ENCODE peak calls at places on chromosomes 12 and 14, in eight cellular contexts. X is HepG2, D is PC-3, G is progenitor cell of endocrine pancreas, N is foreskin fibroblast, H is A549, Y is epithelial cell of esophagus, V is tibial nerve. A is an unnamed sample.

GRCh38 chr14:64870160-64870559 is 9.5 kb downstream of the SPTB start:
- DNase-seq in H (no peak), G (no peak), D (no peak), X (no peak), N (no peak), V (no peak), Y (no peak), A (no peak)

GRCh38 chr14:77991128-77991772 is 178.9 kb upstream of the NRXN3 start:
- DNase-seq in Y (no peak), N (no peak), X (peak), D (no peak), H (peak), G (no peak), V (no peak), A (no peak)

GRCh38 chr12:89319111-89319510 is 33.2 kb downstream of the DUSP6 start:
- DNase-seq in N (peak), Y (peak), H (no peak), G (no peak), D (no peak), X (no peak), V (no peak), A (no peak)

GRCh38 chr12:50188280-50188781 is 21.2 kb upstream of the CERS5 start:
- DNase-seq in Y (no peak), X (peak), H (no peak), G (no peak), N (no peak), D (no peak), V (no peak), A (no peak)

GRCh38 chr14:24331731-24332093 is 3.2 kb downstream of the ADCY4 start:
- DNase-seq in D (no peak), N (no peak), V (no peak), G (no peak), X (no peak), H (no peak), Y (no peak), A (no peak)

GRCh38 chr12:70695361-70696023 is 58.3 kb upstream of the PTPRB start:
- DNase-seq in H (no peak), Y (no peak), N (no peak), D (no peak), X (no peak), G (no peak), V (no peak), A (no peak)

GRCh38 chr12:80107221-80107620 is 7.9 kb downstream of the OTOGL start:
- DNase-seq in G (no peak), H (no peak), V (no peak), D (no peak), X (no peak), N (no peak), Y (no peak), A (no peak)

GRCh38 chr12:22321620-22322019 is 12.9 kb downstream of the ST8SIA1 start:
- DNase-seq in G (no peak), V (no peak), N (no peak), D (peak), X (no peak), H (no peak), Y (peak), A (no peak)

GRCh38 chr12:46492471-46493351 is 120.1 kb upstream of the SLC38A2 start:
- DNase-seq in Y (peak), H (peak), D (peak), X (peak), V (no peak), N (peak), G (no peak), A (no peak)

GRCh38 chr12:59084758-59085383 is 164.6 kb upstream of the LRIG3 start:
- DNase-seq in Y (no peak), N (peak), H (no peak), D (no peak), X (no peak), V (no peak), G (peak), A (no peak)

GRCh38 chr12:11812558-11813421 is 163.3 kb downstream of the ETV6 start:
- DNase-seq in D (no peak), N (no peak), H (no peak), V (no peak), Y (peak), G (peak), X (peak), A (no peak)
- TF ChIP-seq CTCF in D (no peak), N (no peak), H (no peak), V (peak), Y (no peak), G (peak), X (peak), A (no peak)

GRCh38 chr12:120467439-120467838 is 2.1 kb downstream of the SRSF9 start:
- DNase-seq in Y (no peak), H (no peak), V (no peak), D (no peak), G (no peak), X (no peak), N (no peak), A (no peak)

GRCh38 chr12:120470150-120470817 is 736 bp upstream of the SRSF9 start:
- DNase-seq in Y (peak), H (peak), D (peak), G (no peak), N (no peak), X (peak), V (no peak), A (no peak)

GRCh38 chr12:120468846-120469449 is 600 bp downstream of the SRSF9 start:
- DNase-seq in V (peak), G (no peak), Y (no peak), H (peak), D (no peak), X (no peak), N (no peak), A (no peak)

GRCh38 chr12:120468271-120468845 is 1.2 kb downstream of the SRSF9 start:
- DNase-seq in G (peak), D (peak), X (peak), Y (peak), V (peak), N (peak), H (peak), A (no peak)

GRCh38 chr12:120469450-120470149 is at the start of gene SRSF9:
- DNase-seq in Y (peak), V (peak), G (peak), H (peak), X (peak), D (peak), N (peak), A (peak)
- TF ChIP-seq CTCF in Y (peak), V (peak), G (peak), H (peak), X (peak), D (peak), N (peak), A (peak)

DNA sequence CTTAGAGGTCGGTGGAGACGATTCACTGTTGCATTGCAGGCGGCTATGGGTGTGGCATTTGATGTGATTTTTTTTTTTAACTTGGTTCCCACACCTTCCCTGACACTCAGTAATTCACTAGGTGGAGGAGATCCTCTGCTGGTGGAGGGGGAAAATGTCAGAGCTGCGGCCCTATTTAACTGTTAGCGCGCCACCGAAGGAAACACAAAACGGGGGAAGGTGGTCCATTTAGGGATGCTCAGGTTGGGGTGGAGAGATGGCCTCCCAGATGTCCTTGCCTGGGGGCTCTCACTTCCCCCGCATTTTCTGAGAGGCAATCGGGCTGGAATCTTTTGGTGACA is 4.3 kb upstream of the HOXC12 start:
- DNase-seq in N (no peak), G (no peak), X (no peak), H (peak), V (no peak), D (peak), Y (peak), A (no peak)
- TF ChIP-seq CTCF in N (no peak), G (no peak), X (no peak), H (no peak), V (no peak), D (peak), Y (peak), A (no peak)

GRCh38 chr14:103770902-103771301 is 55.3 kb downstream of the ZFYVE21 start:
- DNase-seq in H (no peak), N (no peak), D (peak), V (no peak), Y (peak), X (no peak), G (no peak), A (no peak)
- TF ChIP-seq CTCF in H (no peak), N (no peak), D (peak), V (no peak), Y (no peak), X (peak), G (no peak), A (no peak)

DNA sequence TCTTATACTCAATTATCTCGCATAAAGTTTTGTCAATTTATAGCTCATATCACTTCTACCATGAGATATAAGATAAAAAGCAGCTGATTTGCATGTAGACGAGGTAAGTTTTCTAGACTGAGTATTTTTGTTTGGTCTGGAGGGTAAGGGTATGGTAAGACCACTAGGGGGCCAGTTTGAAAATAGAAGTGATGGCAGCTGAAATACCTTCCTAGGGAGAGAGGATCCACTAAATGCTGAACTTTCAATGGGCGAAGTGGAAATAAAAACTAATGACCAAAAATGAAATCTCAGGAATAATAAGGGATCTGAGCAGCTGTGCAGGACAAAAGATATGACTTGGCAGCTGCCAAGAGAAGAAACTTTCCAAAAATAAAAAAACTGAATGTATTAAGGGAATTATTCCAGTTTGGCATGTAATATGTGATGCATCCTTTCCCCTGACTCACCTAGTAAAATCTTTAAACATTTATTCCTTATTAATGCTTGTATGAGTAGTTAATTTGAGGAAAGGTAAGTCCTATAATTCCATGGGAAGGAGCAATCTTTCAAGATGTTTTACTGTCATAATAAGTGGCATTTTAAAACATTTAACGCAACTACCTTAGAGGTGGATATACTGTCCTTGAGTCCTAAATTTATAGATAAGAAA is 754.5 kb downstream of the C12orf50 start:
- DNase-seq in X (no peak), N (no peak), V (no peak), G (no peak), H (peak), D (peak), Y (peak), A (no peak)
- TF ChIP-seq CTCF in X (no peak), N (peak), V (no peak), G (peak), H (peak), D (peak), Y (peak), A (peak)

GRCh38 chr14:102580552-102581110 is 11.8 kb upstream of the RCOR1 start:
- DNase-seq in G (no peak), Y (peak), N (peak), V (no peak), H (no peak), X (no peak), D (peak), A (no peak)
- TF ChIP-seq CTCF in G (no peak), Y (no peak), N (no peak), V (no peak), H (no peak), X (peak), D (no peak), A (no peak)

DNA sequence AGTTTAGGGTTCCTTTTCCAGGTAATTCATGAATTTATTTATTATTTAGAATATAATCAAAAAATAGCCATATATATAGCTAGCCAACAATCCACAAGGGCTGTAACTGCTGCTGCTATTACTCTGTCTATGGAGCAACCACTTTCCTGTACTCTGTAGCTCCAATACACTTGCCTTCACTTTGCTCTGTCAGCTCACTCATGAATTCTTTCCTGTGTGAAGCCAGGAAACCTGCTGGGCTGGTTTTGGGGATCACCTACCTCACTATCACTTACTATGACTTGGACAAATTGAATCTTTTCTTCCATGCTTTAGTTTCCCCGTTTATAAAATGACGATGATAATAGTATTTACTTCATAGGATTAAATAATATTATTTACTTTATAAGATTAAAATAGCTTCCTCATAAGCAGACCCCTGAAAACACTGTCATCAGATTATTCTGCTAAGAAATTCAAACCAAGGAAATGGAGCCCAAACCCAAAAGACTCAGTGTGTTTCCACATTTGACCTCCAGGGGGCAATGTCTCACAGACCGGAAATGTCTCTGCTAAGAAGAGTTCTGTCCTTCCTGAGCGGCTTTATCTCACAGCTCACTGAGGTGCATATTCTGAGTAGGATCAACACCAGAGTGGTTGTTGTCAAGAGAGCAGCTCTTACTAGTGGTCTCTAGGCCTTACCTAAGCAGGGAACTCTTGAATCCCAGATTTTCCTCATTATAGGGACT is 457.1 kb downstream of the DAD1 start:
- DNase-seq in X (peak), H (peak), Y (peak), V (no peak), D (peak), G (no peak), N (no peak), A (no peak)
- TF ChIP-seq CTCF in X (peak), H (no peak), Y (peak), V (peak), D (peak), G (peak), N (peak), A (peak)

A was measured in D721Med.